ENCODE peak calls at places on chromosome 1, in seven cellular contexts. M, T, D, O, I, Q and L are unnamed samples.

GRCh38 chr1:231919900-231920299 is 293.3 kb downstream of the DISC1 start:
- DNase-seq in I (no peak), M (no peak), T (no peak), D (no peak), O (peak), Q (no peak), L (peak)

GRCh38 chr1:3135073-3135745 is 66.2 kb downstream of the PRDM16 start:
- DNase-seq in D (no peak), T (no peak), M (no peak), I (no peak), Q (peak), O (no peak), L (no peak)

GRCh38 chr1:203995228-203995627 is 77.7 kb upstream of the SOX13 start:
- DNase-seq in M (no peak), O (no peak), T (peak), Q (no peak), I (no peak), D (no peak), L (no peak)

GRCh38 chr1:114345930-114346479 is 165.0 kb downstream of the TRIM33 start:
- DNase-seq in T (peak), Q (peak), O (no peak), I (no peak), M (no peak), D (no peak), L (no peak)

GRCh38 chr1:24266398-24266941 is 52.7 kb upstream of the GRHL3 start:
- DNase-seq in O (no peak), T (peak), D (peak), I (no peak), M (no peak), Q (peak), L (no peak)

GRCh38 chr1:205074513-205074912 is 9.7 kb downstream of the TMEM81 start:
- DNase-seq in I (no peak), O (no peak), T (no peak), D (no peak), Q (no peak), M (no peak), L (no peak)

GRCh38 chr1:26037904-26038303 is 8.0 kb downstream of the SLC30A2 start:
- DNase-seq in O (no peak), M (no peak), T (no peak), Q (no peak), D (no peak), I (no peak), L (no peak)

GRCh38 chr1:56359036-56359435 is 220.3 kb downstream of the PLPP3 start:
- DNase-seq in D (no peak), Q (no peak), I (no peak), T (no peak), O (no peak), M (no peak), L (peak)

GRCh38 chr1:29709711-29710169 is 473.4 kb downstream of the PTPRU start:
- DNase-seq in M (no peak), O (no peak), Q (no peak), I (no peak), T (peak), D (peak), L (no peak)

GRCh38 chr1:245987222-245987545 is 519.9 kb downstream of the SMYD3 start:
- DNase-seq in M (no peak), I (no peak), D (no peak), Q (no peak), O (no peak), T (no peak), L (no peak)

GRCh38 chr1:200174525-200174924 is 147.0 kb downstream of the NR5A2 start:
- DNase-seq in D (no peak), I (no peak), Q (no peak), M (no peak), T (no peak), O (no peak), L (peak)

GRCh38 chr1:218339267-218339831 is 5.8 kb upstream of the TGFB2 start:
- DNase-seq in Q (peak), M (no peak), D (peak), I (no peak), T (peak), O (no peak), L (peak)

GRCh38 chr1:22108343-22109135 is 34.4 kb downstream of the WNT4 start:
- DNase-seq in I (no peak), D (no peak), T (peak), Q (peak), O (no peak), M (no peak), L (no peak)

GRCh38 chr1:88175631-88176226 is 508.3 kb upstream of the PKN2 start:
- DNase-seq in M (no peak), O (no peak), T (peak), D (no peak), I (no peak), Q (peak), L (no peak)

GRCh38 chr1:15400627-15401026 is 9.1 kb upstream of the EFHD2 start:
- DNase-seq in O (no peak), D (no peak), T (no peak), M (no peak), Q (no peak), I (no peak), L (no peak)